ENCODE peak calls at places on chromosomes 7 and 10, in seven cellular contexts. One of them, this sample, is unnamed.

GRCh38 chr10:5854178-5854570 is 35.5 kb downstream of the ANKRD16 start:
- DNase-seq in IMR-90: no peak
- DNase-seq in neural progenitor cell: no peak
- DNase-seq in left ventricle myocardium inferior: no peak
- DNase-seq in ovary: no peak
- DNase-seq in transverse colon: no peak
- DNase-seq in gastrocnemius medialis: no peak
- DNase-seq in this sample: no peak

GRCh38 chr10:97771055-97771811 is 566 bp downstream of the SFRP5 start:
- DNase-seq in IMR-90: peak; percentile 15
- DNase-seq in neural progenitor cell: peak; percentile 82
- DNase-seq in left ventricle myocardium inferior: no peak
- DNase-seq in ovary: no peak
- DNase-seq in transverse colon: no peak
- DNase-seq in gastrocnemius medialis: no peak
- DNase-seq in this sample: peak; percentile 74

GRCh38 chr10:131354380-131354779 is 42.9 kb upstream of the TCERG1L start:
- DNase-seq in IMR-90: no peak
- DNase-seq in neural progenitor cell: peak; percentile 86
- DNase-seq in left ventricle myocardium inferior: no peak
- DNase-seq in ovary: no peak
- DNase-seq in transverse colon: no peak
- DNase-seq in gastrocnemius medialis: no peak
- DNase-seq in this sample: no peak

GRCh38 chr10:61262486-61263261 is 190.5 kb downstream of the TMEM26 start:
- DNase-seq in IMR-90: peak; percentile 86
- DNase-seq in neural progenitor cell: no peak
- DNase-seq in left ventricle myocardium inferior: no peak
- DNase-seq in ovary: no peak
- DNase-seq in transverse colon: no peak
- DNase-seq in gastrocnemius medialis: no peak
- DNase-seq in this sample: no peak

GRCh38 chr7:148883233-148884048 is 650 bp downstream of the EZH2 start:
- DNase-seq in IMR-90: no peak
- DNase-seq in neural progenitor cell: peak; percentile 69
- DNase-seq in left ventricle myocardium inferior: peak; percentile 34
- DNase-seq in ovary: peak; percentile 32
- DNase-seq in transverse colon: peak; percentile 41
- DNase-seq in gastrocnemius medialis: peak; percentile 26
- DNase-seq in this sample: peak; percentile 46

GRCh38 chr7:114466911-114467310 is 52.3 kb downstream of the FOXP2 start:
- DNase-seq in IMR-90: peak; percentile 19
- DNase-seq in neural progenitor cell: no peak
- DNase-seq in left ventricle myocardium inferior: no peak
- DNase-seq in ovary: no peak
- DNase-seq in transverse colon: no peak
- DNase-seq in gastrocnemius medialis: no peak
- DNase-seq in this sample: no peak

GRCh38 chr7:149670288-149670687 is 103.1 kb downstream of the ZNF467 start:
- DNase-seq in IMR-90: peak; percentile 10
- DNase-seq in neural progenitor cell: no peak
- DNase-seq in left ventricle myocardium inferior: peak; percentile 18
- DNase-seq in ovary: no peak
- DNase-seq in transverse colon: peak; percentile 16
- DNase-seq in gastrocnemius medialis: peak; percentile 20
- DNase-seq in this sample: peak; percentile 55

GRCh38 chr10:74640134-74640533 is 186.3 kb upstream of the KAT6B start:
- DNase-seq in IMR-90: peak; percentile 9
- DNase-seq in neural progenitor cell: peak; percentile 70
- DNase-seq in left ventricle myocardium inferior: no peak
- DNase-seq in ovary: no peak
- DNase-seq in transverse colon: no peak
- DNase-seq in gastrocnemius medialis: no peak
- DNase-seq in this sample: no peak

GRCh38 chr10:27100800-27101347 is 580 bp upstream of the ANKRD26 start:
- DNase-seq in IMR-90: no peak
- DNase-seq in neural progenitor cell: peak; percentile 2
- DNase-seq in left ventricle myocardium inferior: no peak
- DNase-seq in ovary: no peak
- DNase-seq in transverse colon: no peak
- DNase-seq in gastrocnemius medialis: no peak
- DNase-seq in this sample: peak; percentile 28

GRCh38 chr10:78706986-78707500 is 361.7 kb upstream of the ZMIZ1 start:
- DNase-seq in IMR-90: no peak
- DNase-seq in neural progenitor cell: no peak
- DNase-seq in left ventricle myocardium inferior: no peak
- DNase-seq in ovary: no peak
- DNase-seq in transverse colon: no peak
- DNase-seq in gastrocnemius medialis: no peak
- DNase-seq in this sample: no peak

GRCh38 chr7:66735154-66735553 is 5.4 kb upstream of the RABGEF1 start:
- DNase-seq in IMR-90: no peak
- DNase-seq in neural progenitor cell: no peak
- DNase-seq in left ventricle myocardium inferior: no peak
- DNase-seq in ovary: no peak
- DNase-seq in transverse colon: no peak
- DNase-seq in gastrocnemius medialis: no peak
- DNase-seq in this sample: no peak

GRCh38 chr7:92010215-92010614 is 69.6 kb downstream of the AKAP9 start:
- DNase-seq in IMR-90: no peak
- DNase-seq in neural progenitor cell: no peak
- DNase-seq in left ventricle myocardium inferior: no peak
- DNase-seq in ovary: no peak
- DNase-seq in transverse colon: no peak
- DNase-seq in gastrocnemius medialis: no peak
- DNase-seq in this sample: no peak

GRCh38 chr7:42221304-42221703 is 15.7 kb downstream of the GLI3 start:
- DNase-seq in IMR-90: no peak
- DNase-seq in neural progenitor cell: no peak
- DNase-seq in left ventricle myocardium inferior: no peak
- DNase-seq in ovary: no peak
- DNase-seq in transverse colon: no peak
- DNase-seq in gastrocnemius medialis: no peak
- DNase-seq in this sample: no peak

GRCh38 chr10:105837951-105838350 is 1196.9 kb downstream of the SORCS3 start:
- DNase-seq in IMR-90: no peak
- DNase-seq in neural progenitor cell: no peak
- DNase-seq in left ventricle myocardium inferior: no peak
- DNase-seq in ovary: no peak
- DNase-seq in transverse colon: no peak
- DNase-seq in gastrocnemius medialis: no peak
- DNase-seq in this sample: no peak

GRCh38 chr7:11650030-11650429 is 182.0 kb downstream of the THSD7A start:
- DNase-seq in IMR-90: no peak
- DNase-seq in neural progenitor cell: no peak
- DNase-seq in left ventricle myocardium inferior: no peak
- DNase-seq in ovary: no peak
- DNase-seq in transverse colon: no peak
- DNase-seq in gastrocnemius medialis: no peak
- DNase-seq in this sample: no peak

GRCh38 chr7:155961241-155962190 is 149.3 kb upstream of the SHH start:
- DNase-seq in IMR-90: no peak
- DNase-seq in neural progenitor cell: peak; percentile 15
- DNase-seq in left ventricle myocardium inferior: no peak
- DNase-seq in ovary: no peak
- DNase-seq in transverse colon: no peak
- DNase-seq in gastrocnemius medialis: no peak
- DNase-seq in this sample: no peak

GRCh38 chr7:157769016-157769869 is 432.4 kb downstream of the DNAJB6 start:
- DNase-seq in IMR-90: no peak
- DNase-seq in neural progenitor cell: peak; percentile 52
- DNase-seq in left ventricle myocardium inferior: no peak
- DNase-seq in ovary: no peak
- DNase-seq in transverse colon: no peak
- DNase-seq in gastrocnemius medialis: no peak
- DNase-seq in this sample: peak; percentile 35

GRCh38 chr7:157830331-157830730 is 493.5 kb downstream of the DNAJB6 start:
- DNase-seq in IMR-90: no peak
- DNase-seq in neural progenitor cell: no peak
- DNase-seq in left ventricle myocardium inferior: no peak
- DNase-seq in ovary: no peak
- DNase-seq in transverse colon: no peak
- DNase-seq in gastrocnemius medialis: no peak
- DNase-seq in this sample: no peak

GRCh38 chr7:157008-157310 is 35.4 kb upstream of the FAM20C start:
- DNase-seq in IMR-90: no peak
- DNase-seq in neural progenitor cell: no peak
- DNase-seq in left ventricle myocardium inferior: no peak
- DNase-seq in ovary: no peak
- DNase-seq in transverse colon: no peak
- DNase-seq in gastrocnemius medialis: no peak
- DNase-seq in this sample: no peak

GRCh38 chr7:81776972-81777371 is 7.1 kb upstream of the HGF start:
- DNase-seq in IMR-90: no peak
- DNase-seq in neural progenitor cell: no peak
- DNase-seq in left ventricle myocardium inferior: no peak
- DNase-seq in ovary: no peak
- DNase-seq in transverse colon: no peak
- DNase-seq in gastrocnemius medialis: no peak
- DNase-seq in this sample: no peak

GRCh38 chr10:55311823-55312431 is 510.9 kb upstream of the PCDH15 start:
- DNase-seq in IMR-90: no peak
- DNase-seq in neural progenitor cell: no peak
- DNase-seq in left ventricle myocardium inferior: no peak
- DNase-seq in ovary: no peak
- DNase-seq in transverse colon: no peak
- DNase-seq in gastrocnemius medialis: no peak
- DNase-seq in this sample: no peak

GRCh38 chr7:22730921-22731654 is 4.1 kb downstream of the IL6 start:
- DNase-seq in IMR-90: peak; percentile 76
- DNase-seq in neural progenitor cell: no peak
- DNase-seq in left ventricle myocardium inferior: no peak
- DNase-seq in ovary: no peak
- DNase-seq in transverse colon: no peak
- DNase-seq in gastrocnemius medialis: no peak
- DNase-seq in this sample: no peak

GRCh38 chr10:67808706-67809105 is 29.3 kb downstream of the DNAJC12 start:
- DNase-seq in IMR-90: no peak
- DNase-seq in neural progenitor cell: no peak
- DNase-seq in left ventricle myocardium inferior: no peak
- DNase-seq in ovary: no peak
- DNase-seq in transverse colon: no peak
- DNase-seq in gastrocnemius medialis: no peak
- DNase-seq in this sample: no peak

GRCh38 chr7:33425385-33425784 is 296.0 kb downstream of the BBS9 start:
- DNase-seq in IMR-90: no peak
- DNase-seq in neural progenitor cell: no peak
- DNase-seq in left ventricle myocardium inferior: no peak
- DNase-seq in ovary: no peak
- DNase-seq in transverse colon: no peak
- DNase-seq in gastrocnemius medialis: no peak
- DNase-seq in this sample: no peak

GRCh38 chr10:26438534-26439269 is 561 bp downstream of the APBB1IP start:
- DNase-seq in IMR-90: no peak
- DNase-seq in neural progenitor cell: peak; percentile 35
- DNase-seq in left ventricle myocardium inferior: peak; percentile 34
- DNase-seq in ovary: no peak
- DNase-seq in transverse colon: peak; percentile 31
- DNase-seq in gastrocnemius medialis: no peak
- DNase-seq in this sample: peak; percentile 78

GRCh38 chr7:3558410-3558809 is 257.4 kb downstream of the SDK1 start:
- DNase-seq in IMR-90: no peak
- DNase-seq in neural progenitor cell: no peak
- DNase-seq in left ventricle myocardium inferior: no peak
- DNase-seq in ovary: no peak
- DNase-seq in transverse colon: no peak
- DNase-seq in gastrocnemius medialis: no peak
- DNase-seq in this sample: no peak

GRCh38 chr10:78973901-78974408 is 94.8 kb upstream of the ZMIZ1 start:
- DNase-seq in IMR-90: peak; percentile 56
- DNase-seq in neural progenitor cell: peak; percentile 93
- DNase-seq in left ventricle myocardium inferior: peak; percentile 78
- DNase-seq in ovary: peak; percentile 80
- DNase-seq in transverse colon: no peak
- DNase-seq in gastrocnemius medialis: peak; percentile 78
- DNase-seq in this sample: peak; percentile 92

GRCh38 chr10:70323143-70323696 is 39.4 kb upstream of the NPFFR1 start:
- DNase-seq in IMR-90: no peak
- DNase-seq in neural progenitor cell: no peak
- DNase-seq in left ventricle myocardium inferior: no peak
- DNase-seq in ovary: no peak
- DNase-seq in transverse colon: peak; percentile 19
- DNase-seq in gastrocnemius medialis: peak; percentile 10
- DNase-seq in this sample: peak; percentile 40

GRCh38 chr7:27181795-27182275 is 3.2 kb downstream of the HOXA11 start:
- DNase-seq in IMR-90: no peak
- DNase-seq in neural progenitor cell: no peak
- DNase-seq in left ventricle myocardium inferior: no peak
- DNase-seq in ovary: no peak
- DNase-seq in transverse colon: peak; percentile 19
- DNase-seq in gastrocnemius medialis: peak; percentile 12
- DNase-seq in this sample: no peak

GRCh38 chr7:143280160-143280559 is 4.6 kb upstream of the TMEM139 start:
- DNase-seq in IMR-90: no peak
- DNase-seq in neural progenitor cell: no peak
- DNase-seq in left ventricle myocardium inferior: no peak
- DNase-seq in ovary: no peak
- DNase-seq in transverse colon: no peak
- DNase-seq in gastrocnemius medialis: no peak
- DNase-seq in this sample: no peak
- H3K4me1 ChIP-seq in IMR-90: no peaks in the 10 kb centered on the region
- H3K4me1 ChIP-seq in neural progenitor cell: peaks cover 10% of the 10 kb centered on the region
- H3K4me1 ChIP-seq in left ventricle myocardium inferior: peaks cover 35% of the 10 kb centered on the region
- H3K4me1 ChIP-seq in ovary: peaks cover 3% of the 10 kb centered on the region
- H3K4me1 ChIP-seq in transverse colon: peaks cover 27% of the 10 kb centered on the region
- H3K4me1 ChIP-seq in gastrocnemius medialis: peaks cover 6% of the 10 kb centered on the region
- H3K4me1 ChIP-seq in this sample: no peaks in the 10 kb centered on the region

GRCh38 chr7:8441106-8441590 is 7.7 kb downstream of the NXPH1 start:
- DNase-seq in IMR-90: no peak
- DNase-seq in neural progenitor cell: peak; percentile 60
- DNase-seq in left ventricle myocardium inferior: no peak
- DNase-seq in ovary: no peak
- DNase-seq in transverse colon: no peak
- DNase-seq in gastrocnemius medialis: no peak
- DNase-seq in this sample: no peak
- H3K27me3 ChIP-seq in IMR-90: peaks cover 1% of the 10 kb centered on the region
- H3K27me3 ChIP-seq in neural progenitor cell: peaks cover 100% of the 10 kb centered on the region
- H3K27me3 ChIP-seq in left ventricle myocardium inferior: peaks cover 100% of the 10 kb centered on the region
- H3K27me3 ChIP-seq in ovary: no peaks in the 10 kb centered on the region
- H3K27me3 ChIP-seq in transverse colon: peaks cover 99% of the 10 kb centered on the region
- H3K27me3 ChIP-seq in gastrocnemius medialis: peaks cover 69% of the 10 kb centered on the region
- H3K27me3 ChIP-seq in this sample: peaks cover 2% of the 10 kb centered on the region

GRCh38 chr10:32738958-32739357 is 219.1 kb downstream of the ITGB1 start:
- DNase-seq in IMR-90: no peak
- DNase-seq in neural progenitor cell: no peak
- DNase-seq in left ventricle myocardium inferior: no peak
- DNase-seq in ovary: no peak
- DNase-seq in transverse colon: no peak
- DNase-seq in gastrocnemius medialis: no peak
- DNase-seq in this sample: no peak
- H3K4me1 ChIP-seq in IMR-90: no peaks in the 10 kb centered on the region
- H3K4me1 ChIP-seq in neural progenitor cell: no peaks in the 10 kb centered on the region
- H3K4me1 ChIP-seq in left ventricle myocardium inferior: no peaks in the 10 kb centered on the region
- H3K4me1 ChIP-seq in ovary: no peaks in the 10 kb centered on the region
- H3K4me1 ChIP-seq in transverse colon: no peaks in the 10 kb centered on the region
- H3K4me1 ChIP-seq in gastrocnemius medialis: no peaks in the 10 kb centered on the region
- H3K4me1 ChIP-seq in this sample: no peaks in the 10 kb centered on the region

DNA sequence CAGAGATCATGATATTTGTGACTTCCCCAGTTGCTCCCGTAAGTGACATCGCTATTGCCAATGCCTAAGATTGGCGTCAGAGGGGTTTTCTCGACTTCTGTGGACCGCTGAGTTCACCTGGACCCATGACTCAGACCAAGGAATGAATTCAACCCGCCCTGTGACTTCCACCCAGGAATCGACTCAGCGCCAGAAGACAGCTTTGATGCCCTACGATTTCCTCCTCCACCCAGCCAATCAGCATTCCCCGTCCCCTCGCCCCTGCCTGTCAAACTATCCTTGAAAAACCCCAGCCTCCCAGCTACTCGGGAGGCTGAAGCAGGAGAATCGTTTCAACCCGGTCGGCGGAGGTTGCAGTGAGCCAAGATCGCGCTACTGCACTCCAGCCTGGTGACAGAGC is 58.3 kb downstream of the MICALL2 start:
- DNase-seq in IMR-90: no peak
- DNase-seq in neural progenitor cell: no peak
- DNase-seq in left ventricle myocardium inferior: no peak
- DNase-seq in ovary: no peak
- DNase-seq in transverse colon: no peak
- DNase-seq in gastrocnemius medialis: no peak
- DNase-seq in this sample: no peak
- H3K27me3 ChIP-seq in IMR-90: peaks cover 58% of the 10 kb centered on the region
- H3K27me3 ChIP-seq in neural progenitor cell: peaks cover 81% of the 10 kb centered on the region
- H3K27me3 ChIP-seq in left ventricle myocardium inferior: peaks cover 94% of the 10 kb centered on the region
- H3K27me3 ChIP-seq in ovary: no peaks in the 10 kb centered on the region
- H3K27me3 ChIP-seq in transverse colon: peaks cover 81% of the 10 kb centered on the region
- H3K27me3 ChIP-seq in gastrocnemius medialis: peaks cover 43% of the 10 kb centered on the region
- H3K27me3 ChIP-seq in this sample: no peaks in the 10 kb centered on the region

This sample was measured in right cardiac atrium.